ENCODE peak calls at places on chromosomes 16 and 17, in four cellular contexts. M is DND-41, C is endothelial cell of umbilical vein, Z is fibroblast of lung. A is an unnamed sample.

GRCh38 chr16:54048994-54049929 is 237.3 kb downstream of the IRX3 start:
- DNase-seq in M (peak; percentile 52), C (no peak), Z (no peak), A (peak; percentile 43)

GRCh38 chr17:40553694-40554534 is 11.4 kb downstream of the CCR7 start:
- DNase-seq in M (peak; percentile 83), C (no peak), Z (peak; percentile 40), A (no peak)

GRCh38 chr17:32752934-32753333 is 124.0 kb downstream of the MYO1D start:
- DNase-seq in M (no peak), C (no peak), Z (no peak), A (no peak)

GRCh38 chr16:24151482-24151939 is 104.6 kb upstream of the CACNG3 start:
- DNase-seq in M (peak; percentile 5), C (peak; percentile 88), Z (no peak), A (peak; percentile 38)

GRCh38 chr17:40956401-40957254 is 10.1 kb downstream of the KRT39 start:
- DNase-seq in M (no peak), C (no peak), Z (peak; percentile 67), A (no peak)

GRCh38 chr17:2789700-2790099 is 6.5 kb upstream of the RAP1GAP2 start:
- DNase-seq in M (no peak), C (no peak), Z (peak; percentile 9), A (no peak)

GRCh38 chr16:53061701-53062159 is 6.9 kb downstream of the CHD9 start:
- DNase-seq in M (peak; percentile 35), C (no peak), Z (no peak), A (no peak)

GRCh38 chr16:12896562-12896961 is 4.8 kb upstream of the SHISA9 start:
- DNase-seq in M (peak; percentile 15), C (peak; percentile 18), Z (no peak), A (peak; percentile 75)

GRCh38 chr16:58264961-58265479 is 29.8 kb downstream of the PRSS54 start:
- DNase-seq in M (no peak), C (peak; percentile 47), Z (peak; percentile 67), A (no peak)

GRCh38 chr16:88581033-88581432 is 10.8 kb downstream of the ZC3H18 start:
- DNase-seq in M (no peak), C (no peak), Z (no peak), A (no peak)

GRCh38 chr17:68794636-68795503 is 160.3 kb downstream of the ABCA8 start:
- DNase-seq in M (no peak), C (peak; percentile 82), Z (peak; percentile 81), A (no peak)
- TF ChIP-seq CTCF in M (peak; percentile 15), C (peak; percentile 18), Z (no peak), A (peak; percentile 27)

GRCh38 chr17:39236981-39237441 is 11.3 kb upstream of the STAC2 start:
- DNase-seq in M (no peak), C (no peak), Z (no peak), A (no peak)

GRCh38 chr17:39237586-39237985 is 11.8 kb upstream of the STAC2 start:
- DNase-seq in M (no peak), C (no peak), Z (no peak), A (no peak)

GRCh38 chr17:39236383-39236927 is 10.7 kb upstream of the STAC2 start:
- DNase-seq in M (no peak), C (no peak), Z (no peak), A (no peak)

GRCh38 chr17:39240631-39241030 is 14.9 kb upstream of the STAC2 start:
- DNase-seq in M (no peak), C (no peak), Z (no peak), A (no peak)

GRCh38 chr17:39239640-39240314 is 14.0 kb upstream of the STAC2 start:
- DNase-seq in M (peak; percentile 48), C (peak; percentile 28), Z (no peak), A (peak; percentile 81)
- H3K4me2 ChIP-seq in M (no peak overlapping the region), C (no peak overlapping the region), Z (no peak overlapping the region), A (no peak overlapping the region)

DNA sequence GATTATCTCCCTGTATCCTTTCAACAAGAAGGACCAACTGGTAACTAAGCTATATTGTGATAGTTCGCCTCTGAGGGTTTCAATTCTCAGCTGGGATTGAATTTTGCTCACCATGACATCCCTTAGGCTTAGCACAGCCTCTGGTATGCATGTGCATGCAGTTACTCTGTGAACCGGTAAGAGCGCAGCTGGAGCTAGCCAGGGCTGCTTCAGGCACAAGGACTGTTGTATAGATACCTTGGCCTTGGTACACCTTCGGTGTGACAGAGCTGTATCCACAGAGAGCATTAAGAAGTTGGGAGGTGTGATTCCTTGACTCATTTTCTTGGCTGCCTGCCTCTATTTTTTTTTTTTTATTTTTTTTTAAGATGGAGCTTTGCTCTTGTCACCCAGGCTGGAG is 2.3 kb upstream of the NUTF2 start:
- DNase-seq in M (no peak), C (no peak), Z (no peak), A (peak; percentile 50)
- TF ChIP-seq CTCF in M (no peak), C (no peak), Z (no peak), A (no peak)

GRCh38 chr17:81489986-81490598 is 22.5 kb downstream of the ACTG1 start:
- DNase-seq in M (no peak), C (no peak), Z (no peak), A (no peak)

GRCh38 chr17:81492202-81492601 is 20.4 kb downstream of the ACTG1 start:
- DNase-seq in M (no peak), C (no peak), Z (no peak), A (no peak)

GRCh38 chr17:81491761-81492160 is 20.8 kb downstream of the ACTG1 start:
- DNase-seq in M (no peak), C (no peak), Z (no peak), A (no peak)

GRCh38 chr17:81490599-81490992 is 22.0 kb downstream of the ACTG1 start:
- DNase-seq in M (no peak), C (no peak), Z (no peak), A (no peak)

DNA sequence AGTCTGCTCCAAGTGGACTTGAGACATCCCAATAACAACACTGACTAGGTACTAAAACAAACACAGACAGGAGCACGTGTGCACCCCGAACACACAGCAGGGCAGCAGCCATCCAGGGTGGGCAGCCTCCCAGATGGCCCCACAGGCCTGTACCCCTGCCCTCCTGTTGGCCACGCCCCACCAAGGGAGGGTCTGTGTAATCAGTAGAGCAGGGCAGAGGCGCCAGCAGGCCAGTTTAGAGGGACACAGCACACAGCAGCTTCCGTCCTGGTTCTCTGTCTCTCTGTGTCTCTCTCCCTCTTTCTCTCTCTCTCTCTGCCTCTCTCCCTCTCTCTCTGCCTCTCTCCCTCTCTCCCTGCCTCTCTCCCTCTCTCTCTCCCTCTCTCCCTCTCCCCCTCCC is 21.4 kb downstream of the ACTG1 start:
- DNase-seq in M (no peak), C (no peak), Z (no peak), A (no peak)
- H3K4me2 ChIP-seq in M (no peak overlapping the region), C (no peak overlapping the region), Z (no peak overlapping the region), A (no peak overlapping the region)

DNA sequence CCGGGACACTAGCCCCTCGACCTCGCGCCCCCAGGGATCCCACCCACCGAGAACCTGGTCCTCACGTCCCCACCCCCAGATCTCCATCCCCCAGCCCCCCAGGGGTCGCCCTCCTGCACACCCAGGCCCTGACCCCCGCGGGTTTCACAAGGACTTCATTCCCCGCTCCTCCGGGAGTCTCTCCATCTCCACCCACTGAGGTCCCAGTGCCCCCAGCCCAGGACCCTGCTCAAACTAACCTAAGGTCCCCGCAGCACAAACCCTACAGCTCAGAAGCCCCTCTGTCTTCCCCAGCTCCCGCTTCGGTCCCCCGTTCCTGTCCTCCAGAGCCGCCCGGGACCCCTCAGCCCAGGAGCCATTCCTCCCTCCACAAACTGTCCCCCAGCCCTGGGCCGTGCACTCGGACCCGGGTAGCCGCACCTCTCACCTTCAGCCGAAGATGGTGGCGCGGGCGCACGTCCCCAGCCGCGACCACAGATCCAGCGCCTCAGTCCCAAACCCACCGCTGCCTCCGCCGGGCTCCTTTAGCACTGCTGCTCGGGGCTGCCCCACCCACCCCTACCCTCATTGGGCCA is at the start of gene MYH10:
- DNase-seq in M (no peak), C (no peak), Z (no peak), A (no peak)
- TF ChIP-seq CTCF in M (peak; percentile 41), C (no peak), Z (peak; percentile 16), A (peak; percentile 32)

GRCh38 chr17:78879679-78880186 is 23.3 kb downstream of the CEP295NL start:
- DNase-seq in M (peak; percentile 70), C (peak; percentile 64), Z (peak; percentile 97), A (no peak)
- H3K4me2 ChIP-seq in M (no peak overlapping the region), C (peak overlapping the region; percentile 53), Z (peak overlapping the region; percentile 73), A (no peak overlapping the region)

GRCh38 chr17:4584835-4585187 is 482 bp downstream of the SMTNL2 start:
- DNase-seq in M (no peak), C (no peak), Z (no peak), A (no peak)
- TF ChIP-seq CTCF in M (no peak), C (no peak), Z (no peak), A (no peak)

GRCh38 chr16:83886199-83886971 is 12.5 kb upstream of the MLYCD start:
- DNase-seq in M (no peak), C (no peak), Z (no peak), A (no peak)
- H3K4me2 ChIP-seq in M (no peak overlapping the region), C (no peak overlapping the region), Z (no peak overlapping the region), A (no peak overlapping the region)

A was measured in neural progenitor cell.